ENCODE peak calls at places on chromosome 1, in six cellular contexts. F is CD8-positive, alpha-beta T cell; Q is neuronal stem cell; E is mammary epithelial cell; G is tibial nerve; X is right atrium auricular region. U is an unnamed sample.
A peak's percentile ranks its signal among the peaks of the same experiment; 100 is the strongest.

GRCh38 chr1:56457767-56458375 is 121.5 kb downstream of the PLPP3 start:
- DNase-seq in Q (no peak), F (no peak), G (no peak), E (no peak), X (no peak), U (no peak)

GRCh38 chr1:200366577-200367253 is 43.1 kb downstream of the ZNF281 start:
- DNase-seq in G (peak; percentile 16), X (no peak), Q (no peak), F (no peak), E (no peak), U (no peak)

GRCh38 chr1:97565886-97566285 is 354.9 kb downstream of the DPYD start:
- DNase-seq in E (no peak), G (no peak), Q (no peak), X (no peak), F (no peak), U (no peak)

GRCh38 chr1:222886194-222887126 is 71.6 kb downstream of the DISP1 start:
- DNase-seq in X (no peak), F (no peak), G (no peak), E (no peak), Q (no peak), U (no peak)

GRCh38 chr1:29708381-29708780 is 472.1 kb downstream of the PTPRU start:
- DNase-seq in G (no peak), F (no peak), Q (no peak), E (no peak), X (no peak), U (peak; percentile 30)

GRCh38 chr1:182069028-182069466 is 7.5 kb upstream of the ZNF648 start:
- DNase-seq in F (peak; percentile 21), Q (peak; percentile 64), X (peak; percentile 57), E (peak; percentile 56), G (peak; percentile 43), U (peak; percentile 65)

GRCh38 chr1:204443260-204443619 is 31.6 kb upstream of the PPP1R15B start:
- DNase-seq in G (no peak), F (no peak), Q (no peak), E (peak; percentile 79), X (no peak), U (no peak)

GRCh38 chr1:47435506-47436303 is 2.1 kb upstream of the FOXD2 start:
- DNase-seq in G (no peak), X (no peak), F (no peak), Q (no peak), E (no peak), U (no peak)

GRCh38 chr1:46653405-46653853 is 14.7 kb downstream of the ATPAF1 start:
- DNase-seq in E (no peak), F (no peak), X (no peak), G (no peak), Q (no peak), U (no peak)

GRCh38 chr1:1598051-1598719 is 1.8 kb downstream of the FNDC10 start:
- DNase-seq in G (no peak), F (no peak), Q (no peak), E (no peak), X (no peak), U (no peak)

GRCh38 chr1:117020526-117021156 is 19.1 kb downstream of the CD101 start:
- DNase-seq in G (no peak), X (no peak), E (no peak), Q (no peak), F (no peak), U (no peak)

GRCh38 chr1:68378296-68379084 is 71.3 kb downstream of the RPE65 start:
- DNase-seq in G (no peak), F (no peak), X (no peak), E (peak; percentile 70), Q (no peak), U (no peak)

GRCh38 chr1:151680391-151680790 is 36.2 kb downstream of the CELF3 start:
- DNase-seq in E (peak; percentile 30), G (no peak), F (no peak), X (no peak), Q (no peak), U (no peak)

GRCh38 chr1:24027838-24028468 is 47.8 kb upstream of the SRSF10 start:
- DNase-seq in E (peak; percentile 47), F (no peak), Q (no peak), G (no peak), X (no peak), U (no peak)

GRCh38 chr1:48405400-48405799 is 66.6 kb downstream of the SPATA6 start:
- DNase-seq in E (no peak), F (no peak), Q (no peak), X (no peak), G (no peak), U (no peak)

GRCh38 chr1:218735436-218735835 is 390.3 kb downstream of the TGFB2 start:
- DNase-seq in F (no peak), X (no peak), G (peak; percentile 20), Q (no peak), E (no peak), U (peak; percentile 43)

GRCh38 chr1:229370601-229371021 is 27.8 kb upstream of the CCSAP start:
- DNase-seq in F (no peak), G (no peak), X (peak; percentile 62), Q (no peak), E (no peak), U (peak; percentile 21)

GRCh38 chr1:116494351-116494692 is 76.5 kb downstream of the CD58 start:
- DNase-seq in G (no peak), F (no peak), E (no peak), Q (peak; percentile 24), X (no peak), U (no peak)

GRCh38 chr1:234725177-234726132 is 115.5 kb upstream of the IRF2BP2 start:
- DNase-seq in Q (no peak), E (no peak), G (peak; percentile 40), F (peak; percentile 55), X (peak; percentile 70), U (no peak)

GRCh38 chr1:226737819-226738420 is 1.2 kb downstream of the ITPKB start:
- DNase-seq in F (peak; percentile 60), G (peak; percentile 57), X (peak; percentile 68), Q (peak; percentile 46), E (peak; percentile 61), U (peak; percentile 60)

GRCh38 chr1:100606438-100606837 is 68.5 kb downstream of the GPR88 start:
- DNase-seq in G (peak; percentile 32), X (peak; percentile 70), Q (no peak), F (peak; percentile 6), E (peak; percentile 51), U (peak; percentile 46)

GRCh38 chr1:111563619-111564018 is 56.0 kb upstream of the RAP1A start:
- DNase-seq in X (no peak), Q (no peak), G (no peak), F (no peak), E (peak; percentile 68), U (peak; percentile 66)

GRCh38 chr1:36323636-36324321 is at the start of gene EVA1B:
- DNase-seq in Q (peak; percentile 50), E (peak; percentile 43), X (peak; percentile 84), F (peak; percentile 44), G (peak; percentile 57), U (peak; percentile 39)

GRCh38 chr1:215181518-215181917 is 99.0 kb downstream of the KCNK2 start:
- DNase-seq in Q (no peak), X (no peak), E (peak; percentile 8), G (no peak), F (no peak), U (no peak)

GRCh38 chr1:219990782-219991510 is 55.4 kb downstream of the EPRS1 start:
- DNase-seq in F (no peak), G (peak; percentile 28), Q (peak; percentile 2), E (peak; percentile 23), X (no peak), U (no peak)

GRCh38 chr1:150210741-150211140 is 25.2 kb downstream of the ANP32E start:
- DNase-seq in X (no peak), E (no peak), G (no peak), F (no peak), Q (no peak), U (no peak)

GRCh38 chr1:47575855-47576757 is 138.3 kb downstream of the FOXD2 start:
- DNase-seq in G (no peak), X (no peak), Q (no peak), F (no peak), E (no peak), U (peak; percentile 11)

GRCh38 chr1:101006553-101006952 is 19.0 kb downstream of the DPH5 start:
- DNase-seq in F (no peak), X (no peak), G (no peak), Q (no peak), E (no peak), U (no peak)

GRCh38 chr1:44418022-44418673 is 13.1 kb downstream of the RNF220 start:
- DNase-seq in F (no peak), E (no peak), Q (no peak), G (no peak), X (no peak), U (no peak)

GRCh38 chr1:160398823-160399222 is 1.5 kb upstream of the VANGL2 start:
- DNase-seq in G (no peak), E (peak; percentile 62), Q (no peak), X (no peak), F (no peak), U (no peak)
- H3K4me3 ChIP-seq in G (no peak overlapping the region), E (no peak overlapping the region), Q (no peak overlapping the region), X (no peak overlapping the region), F (no peak overlapping the region), U (no peak overlapping the region)

GRCh38 chr1:236860674-236861073 is 65.6 kb downstream of the MTR start:
- DNase-seq in Q (no peak), G (no peak), E (no peak), F (no peak), X (no peak), U (no peak)
- H3K36me3 ChIP-seq in Q (peaks cover 7% of the 10 kb centered on the region), G (peaks cover 85% of the 10 kb centered on the region), E (peaks cover 14% of the 10 kb centered on the region), F (peaks cover 28% of the 10 kb centered on the region), X (peaks cover 75% of the 10 kb centered on the region), U (peaks cover 77% of the 10 kb centered on the region)

DNA sequence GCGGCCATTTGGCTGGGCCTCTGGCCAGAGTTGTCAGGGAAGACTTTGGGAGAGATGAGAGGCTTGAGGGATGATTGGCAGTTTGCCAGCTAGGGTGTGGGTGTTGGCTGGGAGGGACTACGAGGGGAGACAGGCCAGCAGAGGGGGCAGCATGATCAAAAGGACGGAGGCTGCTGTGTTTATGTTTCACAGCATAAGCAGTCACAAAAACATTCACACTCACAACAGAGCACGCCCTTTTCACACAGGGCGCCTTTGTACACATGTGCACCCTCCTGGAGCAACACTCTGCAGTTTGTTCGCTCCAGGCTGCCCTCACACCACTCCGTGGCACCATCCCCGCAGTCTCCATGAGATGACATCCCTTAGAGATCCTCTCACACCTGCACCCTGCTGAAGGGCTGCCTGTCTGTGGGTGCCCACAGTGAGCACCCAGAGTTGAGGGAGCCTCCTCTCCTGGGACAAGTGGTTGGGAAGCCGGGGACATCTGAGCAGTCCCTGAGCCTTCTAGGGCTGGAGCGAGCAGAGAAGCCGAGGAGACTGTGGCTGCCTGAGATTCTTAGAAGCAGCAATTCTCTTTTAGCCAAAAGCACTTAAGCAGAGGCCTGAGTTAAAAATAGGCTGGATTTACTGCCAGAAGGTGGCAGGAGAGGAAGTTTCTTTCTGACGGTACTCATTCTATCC is 15.4 kb downstream of the EFNA3 start:
- DNase-seq in Q (no peak), E (peak; percentile 54), G (peak; percentile 43), X (no peak), F (no peak), U (no peak)
- H3K4me3 ChIP-seq in Q (no peak overlapping the region), E (no peak overlapping the region), G (no peak overlapping the region), X (no peak overlapping the region), F (no peak overlapping the region), U (no peak overlapping the region)

DNA sequence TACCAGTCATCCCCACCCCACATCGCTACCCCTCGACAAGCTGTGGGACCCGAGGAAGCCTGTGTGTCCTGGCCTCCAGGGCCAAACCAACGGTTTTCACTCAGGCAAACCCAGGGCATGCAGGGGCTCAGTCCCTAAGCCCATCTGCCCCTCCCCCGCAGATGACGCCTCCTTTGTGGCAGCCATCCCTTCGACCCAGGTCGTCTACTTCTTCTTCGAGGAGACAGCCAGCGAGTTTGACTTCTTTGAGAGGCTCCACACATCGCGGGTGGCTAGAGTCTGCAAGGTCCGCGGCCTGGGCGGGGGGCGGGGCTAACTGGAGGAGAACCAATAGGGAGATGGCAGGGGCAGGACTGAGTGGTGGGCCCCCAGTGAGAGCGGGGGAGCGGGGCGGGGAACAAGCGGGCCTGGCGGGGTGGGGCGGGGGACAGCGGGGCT is 7.4 kb downstream of the SEMA4A start:
- DNase-seq in E (no peak), F (peak; percentile 69), Q (peak; percentile 74), X (peak; percentile 94), G (peak; percentile 88), U (no peak)
- H3K36me3 ChIP-seq in E (peaks cover 2% of the 10 kb centered on the region), F (no peaks in the 10 kb centered on the region), Q (no peaks in the 10 kb centered on the region), X (no peaks in the 10 kb centered on the region), G (no peaks in the 10 kb centered on the region), U (no peaks in the 10 kb centered on the region)